ENCODE peak calls at places on chromosome 12, in six cellular contexts. One of them, this sample, is unnamed.

GRCh38 chr12:130826151-130826801 is 12.8 kb downstream of the STX2 start:
- DNase-seq in endothelial cell of umbilical vein: peak
- DNase-seq in A549: peak
- DNase-seq in K562: peak
- DNase-seq in GM12878: no peak
- DNase-seq in HepG2: peak
- DNase-seq in this sample: peak

GRCh38 chr12:124498870-124499753 is 68.3 kb downstream of the NCOR2 start:
- DNase-seq in endothelial cell of umbilical vein: peak
- DNase-seq in A549: no peak
- DNase-seq in K562: no peak
- DNase-seq in GM12878: no peak
- DNase-seq in HepG2: no peak
- DNase-seq in this sample: no peak

GRCh38 chr12:54431911-54432814 is 13.1 kb upstream of the ITGA5 start:
- DNase-seq in endothelial cell of umbilical vein: peak
- DNase-seq in A549: peak
- DNase-seq in K562: peak
- DNase-seq in GM12878: no peak
- DNase-seq in HepG2: no peak
- DNase-seq in this sample: peak

GRCh38 chr12:121465921-121466799 is 66.2 kb downstream of the RNF34 start:
- DNase-seq in endothelial cell of umbilical vein: peak
- DNase-seq in A549: peak
- DNase-seq in K562: peak
- DNase-seq in GM12878: no peak
- DNase-seq in HepG2: no peak
- DNase-seq in this sample: peak

GRCh38 chr12:40325349-40325960 is 100.7 kb downstream of the LRRK2 start:
- DNase-seq in endothelial cell of umbilical vein: peak
- DNase-seq in A549: peak
- DNase-seq in K562: peak
- DNase-seq in GM12878: no peak
- DNase-seq in HepG2: peak
- DNase-seq in this sample: peak

GRCh38 chr12:118136559-118137003 is 657 bp downstream of the PEBP1 start:
- DNase-seq in endothelial cell of umbilical vein: peak
- DNase-seq in A549: peak
- DNase-seq in K562: peak
- DNase-seq in GM12878: no peak
- DNase-seq in HepG2: peak
- DNase-seq in this sample: peak

GRCh38 chr12:60494249-60494648 is 898.4 kb downstream of the SLC16A7 start:
- DNase-seq in endothelial cell of umbilical vein: peak
- DNase-seq in A549: peak
- DNase-seq in K562: peak
- DNase-seq in GM12878: no peak
- DNase-seq in HepG2: peak
- DNase-seq in this sample: peak

GRCh38 chr12:69816082-69816481 is 8.9 kb upstream of the MYRFL start:
- DNase-seq in endothelial cell of umbilical vein: no peak
- DNase-seq in A549: no peak
- DNase-seq in K562: no peak
- DNase-seq in GM12878: peak
- DNase-seq in HepG2: no peak
- DNase-seq in this sample: no peak

GRCh38 chr12:119749666-119750065 is 81.7 kb downstream of the PRKAB1 start:
- DNase-seq in endothelial cell of umbilical vein: no peak
- DNase-seq in A549: no peak
- DNase-seq in K562: no peak
- DNase-seq in GM12878: no peak
- DNase-seq in HepG2: no peak
- DNase-seq in this sample: no peak

GRCh38 chr12:93442411-93443340 is 929 bp upstream of the UBE2N start:
- DNase-seq in endothelial cell of umbilical vein: no peak
- DNase-seq in A549: no peak
- DNase-seq in K562: no peak
- DNase-seq in GM12878: no peak
- DNase-seq in HepG2: no peak
- DNase-seq in this sample: peak

GRCh38 chr12:2354151-2354991 is 301.6 kb downstream of the CACNA1C start:
- DNase-seq in endothelial cell of umbilical vein: no peak
- DNase-seq in A549: no peak
- DNase-seq in K562: no peak
- DNase-seq in GM12878: no peak
- DNase-seq in HepG2: no peak
- DNase-seq in this sample: peak

GRCh38 chr12:32151081-32151480 is 44.4 kb downstream of the BICD1 start:
- DNase-seq in endothelial cell of umbilical vein: no peak
- DNase-seq in A549: no peak
- DNase-seq in K562: no peak
- DNase-seq in GM12878: no peak
- DNase-seq in HepG2: no peak
- DNase-seq in this sample: no peak

GRCh38 chr12:49789992-49790391 is 38.2 kb downstream of the NCKAP5L start:
- DNase-seq in endothelial cell of umbilical vein: peak
- DNase-seq in A549: peak
- DNase-seq in K562: no peak
- DNase-seq in GM12878: no peak
- DNase-seq in HepG2: peak
- DNase-seq in this sample: no peak

GRCh38 chr12:1797011-1797901 is 23.1 kb upstream of the LRTM2 start:
- DNase-seq in endothelial cell of umbilical vein: no peak
- DNase-seq in A549: no peak
- DNase-seq in K562: no peak
- DNase-seq in GM12878: no peak
- DNase-seq in HepG2: no peak
- DNase-seq in this sample: peak

GRCh38 chr12:100687686-100688085 is 106.9 kb upstream of the ANO4 start:
- DNase-seq in endothelial cell of umbilical vein: no peak
- DNase-seq in A549: no peak
- DNase-seq in K562: no peak
- DNase-seq in GM12878: no peak
- DNase-seq in HepG2: no peak
- DNase-seq in this sample: no peak

GRCh38 chr12:22275847-22276246 is 58.7 kb downstream of the ST8SIA1 start:
- DNase-seq in endothelial cell of umbilical vein: peak
- DNase-seq in A549: peak
- DNase-seq in K562: no peak
- DNase-seq in GM12878: no peak
- DNase-seq in HepG2: no peak
- DNase-seq in this sample: no peak

GRCh38 chr12:64218597-64218996 is 3.5 kb downstream of the KICS2 start:
- DNase-seq in endothelial cell of umbilical vein: no peak
- DNase-seq in A549: no peak
- DNase-seq in K562: peak
- DNase-seq in GM12878: peak
- DNase-seq in HepG2: no peak
- DNase-seq in this sample: no peak

GRCh38 chr12:68358532-68359485 is 26.6 kb upstream of the MDM1 start:
- DNase-seq in endothelial cell of umbilical vein: peak
- DNase-seq in A549: peak
- DNase-seq in K562: peak
- DNase-seq in GM12878: peak
- DNase-seq in HepG2: peak
- DNase-seq in this sample: peak

GRCh38 chr12:52790427-52791270 is 5.3 kb downstream of the KRT3 start:
- DNase-seq in endothelial cell of umbilical vein: no peak
- DNase-seq in A549: no peak
- DNase-seq in K562: peak
- DNase-seq in GM12878: no peak
- DNase-seq in HepG2: no peak
- DNase-seq in this sample: no peak

DNA sequence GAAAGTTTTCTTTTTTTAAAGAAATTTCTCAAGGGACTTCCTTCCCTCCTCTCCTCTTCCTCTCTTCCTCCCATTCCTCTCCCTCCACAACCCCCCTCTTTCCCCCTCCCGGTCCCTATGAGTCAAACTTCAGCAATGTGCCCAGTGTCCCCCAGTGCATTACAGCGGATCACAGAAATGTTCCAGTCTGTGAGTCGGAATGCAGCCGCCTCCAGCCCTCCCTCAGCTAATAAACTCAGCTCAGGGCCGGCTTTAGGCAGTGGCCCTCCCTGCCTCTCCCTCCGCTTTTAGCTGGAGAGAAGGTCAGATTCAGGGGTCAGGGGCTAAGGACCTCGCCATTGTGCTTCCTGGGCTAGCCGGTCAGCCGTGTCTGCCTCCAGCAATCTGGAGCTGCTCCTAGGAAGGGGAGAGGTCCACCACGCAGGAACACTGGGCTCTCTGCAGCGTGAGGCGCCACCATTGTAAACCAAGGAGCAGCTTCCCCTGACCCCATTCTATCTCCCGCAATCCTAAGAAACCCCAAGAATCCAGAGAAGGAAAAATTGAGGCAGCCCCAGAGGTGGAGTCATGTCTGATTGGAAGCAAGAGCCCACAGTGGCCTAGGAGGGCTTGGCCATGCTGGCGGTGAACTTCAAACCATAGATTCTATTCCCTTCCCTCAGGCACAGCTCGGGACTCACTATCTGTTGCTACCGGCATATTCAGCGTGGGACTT is 1.1 kb upstream of the HDAC7 start:
- DNase-seq in endothelial cell of umbilical vein: peak
- DNase-seq in A549: peak
- DNase-seq in K562: peak
- DNase-seq in GM12878: no peak
- DNase-seq in HepG2: peak
- DNase-seq in this sample: no peak
- TF ChIP-seq POLR2A in endothelial cell of umbilical vein: peak
- TF ChIP-seq POLR2A in A549: peak
- TF ChIP-seq POLR2A in K562: no peak
- TF ChIP-seq POLR2A in GM12878: no peak
- TF ChIP-seq POLR2A in HepG2: no peak
- TF ChIP-seq POLR2A in this sample: no peak

GRCh38 chr12:122979908-122980191 is 631 bp upstream of the ARL6IP4 start:
- DNase-seq in endothelial cell of umbilical vein: no peak
- DNase-seq in A549: no peak
- DNase-seq in K562: no peak
- DNase-seq in GM12878: no peak
- DNase-seq in HepG2: no peak
- DNase-seq in this sample: no peak

GRCh38 chr12:122979001-122979907 is 1.2 kb upstream of the ARL6IP4 start:
- DNase-seq in endothelial cell of umbilical vein: no peak
- DNase-seq in A549: no peak
- DNase-seq in K562: no peak
- DNase-seq in GM12878: no peak
- DNase-seq in HepG2: no peak
- DNase-seq in this sample: no peak

GRCh38 chr12:122981587-122982493 is 1.4 kb downstream of the ARL6IP4 start:
- DNase-seq in endothelial cell of umbilical vein: no peak
- DNase-seq in A549: no peak
- DNase-seq in K562: no peak
- DNase-seq in GM12878: no peak
- DNase-seq in HepG2: no peak
- DNase-seq in this sample: no peak

GRCh38 chr12:122981036-122981471 is 573 bp downstream of the ARL6IP4 start:
- DNase-seq in endothelial cell of umbilical vein: peak
- DNase-seq in A549: no peak
- DNase-seq in K562: no peak
- DNase-seq in GM12878: no peak
- DNase-seq in HepG2: no peak
- DNase-seq in this sample: peak

DNA sequence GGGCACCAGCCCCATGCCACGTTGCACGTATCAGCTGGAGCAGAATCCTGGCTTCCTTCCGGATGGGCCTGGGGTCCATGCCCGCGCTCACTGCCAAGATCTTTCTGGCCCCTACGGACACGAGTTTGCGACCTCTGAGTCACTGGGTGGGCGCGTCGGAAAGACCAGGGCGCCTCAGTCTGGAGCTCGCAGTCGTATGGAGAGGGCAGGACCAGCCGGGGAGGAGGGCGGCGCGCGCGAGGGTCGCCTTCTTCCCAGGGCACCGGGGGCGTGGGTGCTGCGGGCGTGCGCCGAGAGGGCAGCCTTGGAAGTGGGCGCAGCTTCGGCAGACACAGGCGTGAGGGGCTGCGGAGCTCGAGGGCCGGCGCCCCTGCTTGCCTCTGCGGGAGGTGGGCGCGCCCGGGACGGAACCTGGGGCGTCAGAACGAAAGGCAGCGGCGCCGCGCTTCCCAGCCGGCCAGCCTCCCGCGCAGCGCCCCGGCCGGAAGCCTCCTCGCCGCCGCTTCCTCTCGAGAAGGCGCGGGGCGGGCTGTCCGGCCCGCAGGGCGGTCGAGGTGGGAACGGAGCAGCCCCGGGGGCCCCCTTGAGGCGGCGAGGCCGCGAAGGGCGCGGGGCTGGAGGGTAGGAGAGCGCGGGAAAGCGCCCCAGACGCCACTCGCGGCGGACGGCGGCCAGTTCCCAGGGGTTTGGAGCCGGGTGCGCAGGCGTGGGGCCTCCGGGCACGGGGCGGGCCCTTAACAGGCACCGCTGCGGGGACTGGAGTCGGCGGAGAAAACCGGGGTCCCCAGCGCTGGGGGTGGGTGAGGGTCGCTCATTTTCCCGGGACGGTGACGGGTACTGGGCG is at the start of gene ARL6IP4:
- DNase-seq in endothelial cell of umbilical vein: peak
- DNase-seq in A549: peak
- DNase-seq in K562: peak
- DNase-seq in GM12878: no peak
- DNase-seq in HepG2: no peak
- DNase-seq in this sample: peak
- TF ChIP-seq CTCF in endothelial cell of umbilical vein: no peak
- TF ChIP-seq CTCF in A549: no peak
- TF ChIP-seq CTCF in K562: peak
- TF ChIP-seq CTCF in GM12878: peak
- TF ChIP-seq CTCF in HepG2: no peak
- TF ChIP-seq CTCF in this sample: no peak

GRCh38 chr12:28351414-28351813 is 161.2 kb downstream of the CCDC91 start:
- DNase-seq in endothelial cell of umbilical vein: no peak
- DNase-seq in A549: no peak
- DNase-seq in K562: no peak
- DNase-seq in GM12878: no peak
- DNase-seq in HepG2: no peak
- DNase-seq in this sample: no peak
- TF ChIP-seq MYC in endothelial cell of umbilical vein: no peak
- TF ChIP-seq MYC in A549: no peak
- TF ChIP-seq MYC in K562: no peak
- TF ChIP-seq MYC in GM12878: no peak
- TF ChIP-seq MYC in HepG2: no peak
- TF ChIP-seq MYC in this sample: no peak

DNA sequence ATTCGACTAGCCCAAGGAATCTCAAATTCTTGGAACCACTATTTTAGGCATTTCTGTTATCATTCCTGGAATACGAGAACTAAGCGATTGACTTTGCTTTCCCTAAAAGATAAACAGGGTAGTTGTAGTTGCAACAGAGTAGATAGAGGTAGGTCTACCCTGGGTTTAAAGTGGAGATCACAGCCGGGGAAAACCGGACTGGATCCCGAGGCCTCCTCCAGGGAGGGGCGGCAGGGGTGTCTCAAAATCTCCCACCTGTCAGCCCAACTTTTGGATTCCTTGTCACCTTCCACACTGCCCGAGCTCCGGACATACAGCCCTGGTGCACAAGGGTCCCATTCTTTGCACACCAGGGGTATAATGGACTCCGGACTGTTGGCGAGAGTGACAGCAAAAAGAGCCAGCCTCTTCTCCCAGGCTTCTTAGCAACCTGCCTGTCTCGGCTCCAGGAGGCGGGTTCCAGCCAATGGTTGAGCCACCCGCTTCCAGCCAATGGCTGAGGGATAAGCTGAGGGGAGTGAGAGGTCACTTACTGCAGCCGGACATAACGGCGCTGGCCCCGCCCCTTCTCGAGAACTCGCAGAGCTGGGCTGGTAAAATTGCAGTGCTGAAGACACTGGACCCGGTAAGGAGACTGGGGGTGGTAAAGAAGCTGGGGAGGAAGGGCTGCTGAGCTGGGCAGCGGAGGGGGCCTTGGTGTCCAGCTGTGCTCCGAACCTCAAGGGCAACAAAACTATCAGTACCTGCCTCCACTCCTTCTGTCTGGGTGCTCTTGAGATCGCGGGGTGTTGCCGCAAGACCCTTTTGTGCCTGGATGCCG is at the start of gene SUOX:
- DNase-seq in endothelial cell of umbilical vein: peak
- DNase-seq in A549: peak
- DNase-seq in K562: peak
- DNase-seq in GM12878: peak
- DNase-seq in HepG2: peak
- DNase-seq in this sample: peak
- TF ChIP-seq POLR2A in endothelial cell of umbilical vein: peak
- TF ChIP-seq POLR2A in A549: peak
- TF ChIP-seq POLR2A in K562: peak
- TF ChIP-seq POLR2A in GM12878: peak
- TF ChIP-seq POLR2A in HepG2: peak
- TF ChIP-seq POLR2A in this sample: peak